ENCODE peak calls at places on chromosomes 2 and 18, in nine cellular contexts. One of them, this sample, is unnamed.
A peak's percentile ranks its signal among the peaks of the same experiment; 100 is the strongest.

GRCh38 chr18:76805221-76805620 is 17.1 kb upstream of the ZNF236 start:
- DNase-seq in amniotic epithelial cell: peak; percentile 38
- DNase-seq in Caki2: no peak
- DNase-seq in NCI-H1417 treated with DMSO at 0.1 percent for 48 hours: no peak
- DNase-seq in Jurkat, Clone E6-1: no peak
- DNase-seq in colonic mucosa: no peak
- DNase-seq in fibroblast of the aortic adventitia: peak; percentile 13
- DNase-seq in neural crest cell: no peak
- DNase-seq in iPS-NIHi11: no peak
- DNase-seq in this sample: no peak

GRCh38 chr2:12890481-12890980 is 173.8 kb downstream of the TRIB2 start:
- DNase-seq in amniotic epithelial cell: no peak
- DNase-seq in Caki2: no peak
- DNase-seq in NCI-H1417 treated with DMSO at 0.1 percent for 48 hours: no peak
- DNase-seq in Jurkat, Clone E6-1: no peak
- DNase-seq in colonic mucosa: no peak
- DNase-seq in fibroblast of the aortic adventitia: no peak
- DNase-seq in neural crest cell: no peak
- DNase-seq in iPS-NIHi11: no peak
- DNase-seq in this sample: no peak

GRCh38 chr2:228559774-228560415 is 378.4 kb upstream of the SPHKAP start:
- DNase-seq in amniotic epithelial cell: no peak
- DNase-seq in Caki2: no peak
- DNase-seq in NCI-H1417 treated with DMSO at 0.1 percent for 48 hours: no peak
- DNase-seq in Jurkat, Clone E6-1: no peak
- DNase-seq in colonic mucosa: no peak
- DNase-seq in fibroblast of the aortic adventitia: no peak
- DNase-seq in neural crest cell: no peak
- DNase-seq in iPS-NIHi11: no peak
- DNase-seq in this sample: no peak

GRCh38 chr2:184554736-184555135 is 43.6 kb upstream of the ZNF804A start:
- DNase-seq in amniotic epithelial cell: peak; percentile 70
- DNase-seq in Caki2: peak; percentile 5
- DNase-seq in NCI-H1417 treated with DMSO at 0.1 percent for 48 hours: no peak
- DNase-seq in Jurkat, Clone E6-1: no peak
- DNase-seq in colonic mucosa: no peak
- DNase-seq in fibroblast of the aortic adventitia: no peak
- DNase-seq in neural crest cell: no peak
- DNase-seq in iPS-NIHi11: no peak
- DNase-seq in this sample: no peak

GRCh38 chr2:20653695-20654306 is 2.9 kb upstream of the HS1BP3 start:
- DNase-seq in amniotic epithelial cell: no peak
- DNase-seq in Caki2: no peak
- DNase-seq in NCI-H1417 treated with DMSO at 0.1 percent for 48 hours: no peak
- DNase-seq in Jurkat, Clone E6-1: no peak
- DNase-seq in colonic mucosa: no peak
- DNase-seq in fibroblast of the aortic adventitia: no peak
- DNase-seq in neural crest cell: no peak
- DNase-seq in iPS-NIHi11: no peak
- DNase-seq in this sample: no peak

GRCh38 chr2:49600524-49600923 is 446.2 kb upstream of the FSHR start:
- DNase-seq in amniotic epithelial cell: no peak
- DNase-seq in Caki2: no peak
- DNase-seq in NCI-H1417 treated with DMSO at 0.1 percent for 48 hours: no peak
- DNase-seq in Jurkat, Clone E6-1: no peak
- DNase-seq in colonic mucosa: no peak
- DNase-seq in fibroblast of the aortic adventitia: no peak
- DNase-seq in neural crest cell: no peak
- DNase-seq in iPS-NIHi11: no peak
- DNase-seq in this sample: no peak

GRCh38 chr18:2588666-2589344 is 17.4 kb downstream of the NDC80 start:
- DNase-seq in amniotic epithelial cell: peak; percentile 32
- DNase-seq in Caki2: no peak
- DNase-seq in NCI-H1417 treated with DMSO at 0.1 percent for 48 hours: no peak
- DNase-seq in Jurkat, Clone E6-1: no peak
- DNase-seq in colonic mucosa: no peak
- DNase-seq in fibroblast of the aortic adventitia: peak; percentile 38
- DNase-seq in neural crest cell: no peak
- DNase-seq in iPS-NIHi11: no peak
- DNase-seq in this sample: no peak

GRCh38 chr2:8633735-8634313 is 48.0 kb upstream of the ID2 start:
- DNase-seq in amniotic epithelial cell: peak; percentile 89
- DNase-seq in Caki2: peak; percentile 96
- DNase-seq in NCI-H1417 treated with DMSO at 0.1 percent for 48 hours: no peak
- DNase-seq in Jurkat, Clone E6-1: no peak
- DNase-seq in colonic mucosa: no peak
- DNase-seq in fibroblast of the aortic adventitia: peak; percentile 76
- DNase-seq in neural crest cell: no peak
- DNase-seq in iPS-NIHi11: no peak
- DNase-seq in this sample: no peak

GRCh38 chr2:120758181-120759048 is 22.7 kb downstream of the GLI2 start:
- DNase-seq in amniotic epithelial cell: peak; percentile 91
- DNase-seq in Caki2: no peak
- DNase-seq in NCI-H1417 treated with DMSO at 0.1 percent for 48 hours: no peak
- DNase-seq in Jurkat, Clone E6-1: no peak
- DNase-seq in colonic mucosa: peak; percentile 50
- DNase-seq in fibroblast of the aortic adventitia: peak; percentile 95
- DNase-seq in neural crest cell: no peak
- DNase-seq in iPS-NIHi11: peak; percentile 62
- DNase-seq in this sample: no peak

GRCh38 chr18:3027301-3027700 is 14.4 kb upstream of the LPIN2 start:
- DNase-seq in amniotic epithelial cell: no peak
- DNase-seq in Caki2: no peak
- DNase-seq in NCI-H1417 treated with DMSO at 0.1 percent for 48 hours: no peak
- DNase-seq in Jurkat, Clone E6-1: no peak
- DNase-seq in colonic mucosa: no peak
- DNase-seq in fibroblast of the aortic adventitia: peak; percentile 33
- DNase-seq in neural crest cell: no peak
- DNase-seq in iPS-NIHi11: no peak
- DNase-seq in this sample: no peak

GRCh38 chr18:36481201-36481657 is 183.7 kb downstream of the FHOD3 start:
- DNase-seq in amniotic epithelial cell: peak; percentile 19
- DNase-seq in Caki2: no peak
- DNase-seq in NCI-H1417 treated with DMSO at 0.1 percent for 48 hours: no peak
- DNase-seq in Jurkat, Clone E6-1: no peak
- DNase-seq in colonic mucosa: no peak
- DNase-seq in fibroblast of the aortic adventitia: peak; percentile 34
- DNase-seq in neural crest cell: no peak
- DNase-seq in iPS-NIHi11: peak; percentile 68
- DNase-seq in this sample: no peak

This sample was measured in D341Med.